ENCODE peak calls at places on chromosomes 13 and 19, in four cellular contexts. One of them, this sample, is unnamed.
A peak's percentile ranks its signal among the peaks of the same experiment; 100 is the strongest.

GRCh38 chr13:27203186-27203585 is 31.6 kb upstream of the USP12 start:
- DNase-seq in endodermal cell: no peak
- DNase-seq in RWPE2: no peak
- DNase-seq in tibial nerve: no peak
- DNase-seq in this sample: no peak

GRCh38 chr13:33441015-33441414 is 155.5 kb upstream of the STARD13 start:
- DNase-seq in endodermal cell: peak; percentile 64
- DNase-seq in RWPE2: no peak
- DNase-seq in tibial nerve: peak; percentile 16
- DNase-seq in this sample: no peak

GRCh38 chr19:2260341-2260751 is 4.1 kb upstream of the JSRP1 start:
- DNase-seq in endodermal cell: no peak
- DNase-seq in RWPE2: no peak
- DNase-seq in tibial nerve: no peak
- DNase-seq in this sample: no peak

GRCh38 chr13:80141114-80141849 is 199.6 kb downstream of the SPRY2 start:
- DNase-seq in endodermal cell: peak; percentile 57
- DNase-seq in RWPE2: no peak
- DNase-seq in tibial nerve: peak; percentile 21
- DNase-seq in this sample: no peak

GRCh38 chr19:17988161-17988560 is 19.8 kb upstream of the ARRDC2 start:
- DNase-seq in endodermal cell: no peak
- DNase-seq in RWPE2: no peak
- DNase-seq in tibial nerve: no peak
- DNase-seq in this sample: no peak

GRCh38 chr13:46906440-46906839 is 9.6 kb upstream of the HTR2A start:
- DNase-seq in endodermal cell: no peak
- DNase-seq in RWPE2: no peak
- DNase-seq in tibial nerve: no peak
- DNase-seq in this sample: no peak

GRCh38 chr19:55487884-55488687 is at the start of gene SSC5D:
- DNase-seq in endodermal cell: peak; percentile 69
- DNase-seq in RWPE2: no peak
- DNase-seq in tibial nerve: no peak
- DNase-seq in this sample: no peak

GRCh38 chr13:112690242-112690943 is 555 bp downstream of the ATP11A start:
- DNase-seq in endodermal cell: peak; percentile 80
- DNase-seq in RWPE2: no peak
- DNase-seq in tibial nerve: no peak
- DNase-seq in this sample: no peak

GRCh38 chr13:75738841-75739240 is 102.7 kb downstream of the LMO7 start:
- DNase-seq in endodermal cell: no peak
- DNase-seq in RWPE2: no peak
- DNase-seq in tibial nerve: no peak
- DNase-seq in this sample: no peak

GRCh38 chr13:105083986-105084385 is 1451.5 kb downstream of the EFNB2 start:
- DNase-seq in endodermal cell: no peak
- DNase-seq in RWPE2: no peak
- DNase-seq in tibial nerve: no peak
- DNase-seq in this sample: no peak

GRCh38 chr13:43981091-43981490 is 101.4 kb downstream of the LACC1 start:
- DNase-seq in endodermal cell: peak; percentile 83
- DNase-seq in RWPE2: no peak
- DNase-seq in tibial nerve: no peak
- DNase-seq in this sample: no peak

GRCh38 chr19:28827382-28827781 is 385.6 kb downstream of the UQCRFS1 start:
- DNase-seq in endodermal cell: no peak
- DNase-seq in RWPE2: no peak
- DNase-seq in tibial nerve: no peak
- DNase-seq in this sample: no peak

GRCh38 chr13:108560092-108560491 is 69.3 kb upstream of the MYO16 start:
- DNase-seq in endodermal cell: no peak
- DNase-seq in RWPE2: no peak
- DNase-seq in tibial nerve: no peak
- DNase-seq in this sample: no peak

GRCh38 chr13:60721063-60721462 is 324.0 kb downstream of the TDRD3 start:
- DNase-seq in endodermal cell: no peak
- DNase-seq in RWPE2: no peak
- DNase-seq in tibial nerve: no peak
- DNase-seq in this sample: no peak

GRCh38 chr13:60716296-60716695 is 319.3 kb downstream of the TDRD3 start:
- DNase-seq in endodermal cell: no peak
- DNase-seq in RWPE2: no peak
- DNase-seq in tibial nerve: no peak
- DNase-seq in this sample: no peak

DNA sequence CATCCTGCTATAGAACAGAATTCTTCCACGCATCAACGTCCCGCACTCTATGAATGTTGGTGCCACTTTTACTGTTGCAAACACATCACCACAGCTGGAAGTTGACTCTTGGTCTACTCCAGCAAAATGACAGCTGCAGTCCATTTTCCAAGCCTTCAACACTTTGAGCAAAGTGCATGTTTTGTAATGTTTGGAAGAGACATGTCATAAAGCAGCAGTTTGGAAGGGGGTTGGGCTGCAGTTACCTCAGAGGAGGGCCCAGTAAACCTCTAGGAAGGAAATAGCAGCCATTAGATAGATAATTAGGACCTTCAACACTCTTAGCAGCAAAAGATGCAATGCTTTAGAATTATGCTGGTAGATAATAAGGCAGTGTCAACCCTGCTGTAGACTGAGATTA is 323.6 kb downstream of the TDRD3 start:
- DNase-seq in endodermal cell: no peak
- DNase-seq in RWPE2: no peak
- DNase-seq in tibial nerve: no peak
- DNase-seq in this sample: no peak
- TF ChIP-seq CTCF in endodermal cell: no peak
- TF ChIP-seq CTCF in RWPE2: no peak
- TF ChIP-seq CTCF in tibial nerve: no peak
- TF ChIP-seq CTCF in this sample: no peak

GRCh38 chr19:58572026-58572817 is 913 bp downstream of the MZF1 start:
- DNase-seq in endodermal cell: no peak
- DNase-seq in RWPE2: no peak
- DNase-seq in tibial nerve: no peak
- DNase-seq in this sample: no peak
- H3K27ac ChIP-seq in endodermal cell: no peak overlapping the region
- H3K27ac ChIP-seq in RWPE2: peak overlapping the region; percentile 86
- H3K27ac ChIP-seq in tibial nerve: peak overlapping the region; percentile 87
- H3K27ac ChIP-seq in this sample: peak overlapping the region; percentile 100

DNA sequence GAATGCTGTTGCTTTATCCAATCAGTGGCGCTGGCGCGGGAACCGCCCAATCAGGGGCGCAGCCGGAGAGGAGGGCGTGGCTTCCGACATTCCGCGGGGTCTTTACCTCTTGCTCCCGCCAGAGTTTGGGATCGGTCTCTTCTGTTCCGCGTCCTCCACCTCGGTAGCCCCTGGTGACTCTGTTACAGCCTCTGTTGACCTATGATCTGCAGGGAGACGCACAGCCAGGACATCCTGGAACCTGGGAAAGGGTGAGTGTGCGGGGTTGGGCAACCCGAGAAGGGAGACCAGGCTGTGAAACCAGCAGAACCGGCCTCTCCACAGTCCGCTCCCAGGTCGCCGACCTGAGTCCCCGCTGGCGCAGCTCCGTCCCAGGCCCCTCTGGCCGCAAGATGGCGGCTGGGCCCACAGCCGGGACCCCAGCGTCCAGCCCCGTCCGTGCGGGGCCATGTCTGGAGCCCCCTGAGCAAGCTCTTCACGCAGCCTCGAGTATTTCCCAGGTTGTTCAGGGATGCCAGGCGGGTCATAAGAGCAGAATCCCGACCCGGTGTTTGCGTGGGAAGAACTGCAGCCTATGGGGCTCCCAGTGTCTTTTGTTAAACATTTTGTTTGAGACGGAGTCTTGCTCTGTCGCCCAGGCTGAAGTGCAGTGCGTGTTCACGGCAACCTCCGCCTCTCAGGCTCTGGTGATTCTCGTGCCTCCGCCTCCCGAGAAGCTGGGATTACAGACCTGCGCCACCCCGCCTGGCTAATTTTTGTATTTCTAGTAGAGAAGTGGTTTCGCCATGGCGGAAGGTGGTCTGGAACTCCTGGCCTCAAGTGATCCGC is 4.4 kb upstream of the ZNF681 start:
- DNase-seq in endodermal cell: peak; percentile 95
- DNase-seq in RWPE2: peak; percentile 74
- DNase-seq in tibial nerve: no peak
- DNase-seq in this sample: peak; percentile 72
- TF ChIP-seq CTCF in endodermal cell: peak; percentile 44
- TF ChIP-seq CTCF in RWPE2: no peak
- TF ChIP-seq CTCF in tibial nerve: no peak
- TF ChIP-seq CTCF in this sample: no peak

DNA sequence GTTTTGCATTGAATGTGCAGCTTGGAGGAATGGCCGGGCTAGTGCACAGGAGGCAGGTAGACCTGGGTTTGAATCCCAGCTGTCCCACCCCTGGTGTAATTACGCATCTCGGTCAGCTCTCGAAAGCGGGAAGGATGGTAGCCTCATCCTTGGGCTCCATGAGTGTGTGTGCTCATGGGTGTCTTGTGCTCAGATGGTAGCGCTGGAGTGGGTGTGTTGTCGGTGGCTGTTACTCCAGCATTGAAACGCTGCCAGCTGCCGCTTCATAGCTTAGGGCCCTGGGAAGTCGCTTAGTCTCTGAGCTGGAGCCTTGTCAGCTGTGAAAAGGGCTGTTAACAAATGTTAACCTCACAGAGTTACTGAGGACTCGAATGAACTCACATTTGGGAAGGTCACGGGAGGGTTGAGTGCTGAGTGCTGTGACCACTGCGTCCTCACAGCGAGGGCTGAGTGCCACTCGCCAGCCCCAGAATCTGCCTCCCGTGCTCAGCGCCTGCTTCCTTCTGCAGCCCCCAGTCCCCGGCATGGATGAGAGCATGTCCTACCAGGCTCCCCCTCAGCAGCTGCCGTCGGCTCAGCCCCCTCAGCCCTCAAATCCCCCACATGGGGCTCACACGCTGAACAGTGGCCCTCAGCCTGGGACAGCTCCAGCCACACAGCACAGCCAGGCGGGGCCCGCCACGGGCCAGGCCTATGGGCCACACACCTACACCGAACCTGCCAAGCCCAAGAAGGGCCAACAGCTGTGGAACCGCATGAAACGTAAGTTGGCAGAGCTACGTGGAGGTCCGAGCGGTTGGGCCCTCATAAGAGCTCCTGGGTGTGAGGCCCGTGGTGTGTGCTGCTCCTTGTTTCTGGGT is 5.2 kb downstream of the LENG8 start:
- DNase-seq in endodermal cell: no peak
- DNase-seq in RWPE2: no peak
- DNase-seq in tibial nerve: no peak
- DNase-seq in this sample: no peak
- H3K27ac ChIP-seq in endodermal cell: no peak overlapping the region
- H3K27ac ChIP-seq in RWPE2: no peak overlapping the region
- H3K27ac ChIP-seq in tibial nerve: no peak overlapping the region
- H3K27ac ChIP-seq in this sample: no peak overlapping the region

DNA sequence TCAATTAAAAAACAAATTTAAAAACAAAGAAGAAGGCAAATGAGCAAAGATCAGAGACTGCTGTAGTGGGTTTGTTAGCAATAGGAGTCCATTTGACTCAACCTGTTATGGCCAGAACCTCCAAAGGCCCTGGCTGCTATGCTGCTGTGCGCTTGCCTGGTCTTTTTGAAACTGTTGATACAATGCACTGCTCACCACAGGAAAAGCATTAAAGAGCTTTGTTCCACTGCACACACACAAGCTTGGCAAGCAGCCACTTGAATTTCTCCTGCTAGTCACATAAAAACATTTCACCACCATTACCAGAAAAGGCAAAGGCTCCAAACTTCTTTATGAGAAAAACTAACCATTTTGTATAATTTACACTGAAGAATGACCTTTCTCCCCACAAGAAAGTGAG is 132.2 kb downstream of the FREM2 start:
- DNase-seq in endodermal cell: no peak
- DNase-seq in RWPE2: no peak
- DNase-seq in tibial nerve: peak; percentile 24
- DNase-seq in this sample: no peak
- TF ChIP-seq CTCF in endodermal cell: no peak
- TF ChIP-seq CTCF in RWPE2: no peak
- TF ChIP-seq CTCF in tibial nerve: no peak
- TF ChIP-seq CTCF in this sample: no peak